ENCODE peak calls at places on chromosomes 5 and 9, in five cellular contexts. K is prostate gland, C is spleen, F is brain microvascular endothelial cell, E is right atrium auricular region. M is an unnamed sample.

GRCh38 chr5:138338411-138339085 is 482 bp downstream of the FAM53C start:
- DNase-seq in K (no peak), C (no peak), F (no peak), E (no peak), M (no peak)

GRCh38 chr9:99172129-99173091 is 49.3 kb downstream of the ALG2 start:
- DNase-seq in K (no peak), C (no peak), F (no peak), E (no peak), M (peak; percentile 56)

GRCh38 chr9:33510264-33511183 is 13.5 kb upstream of the ANKRD18B start:
- DNase-seq in K (peak; percentile 57), C (peak; percentile 84), F (peak; percentile 55), E (peak; percentile 67), M (peak; percentile 68)

GRCh38 chr9:99030082-99030481 is 74.8 kb upstream of the TGFBR1 start:
- DNase-seq in K (no peak), C (no peak), F (peak; percentile 95), E (peak; percentile 13), M (no peak)

GRCh38 chr9:20508242-20508641 is 114.1 kb downstream of the MLLT3 start:
- DNase-seq in K (no peak), C (no peak), F (no peak), E (no peak), M (no peak)

GRCh38 chr5:149322518-149322917 is 22.8 kb upstream of the GRPEL2 start:
- DNase-seq in K (no peak), C (no peak), F (no peak), E (no peak), M (peak; percentile 79)

GRCh38 chr9:28970241-28970654 is 1397.0 kb upstream of the C9orf72 start:
- DNase-seq in K (no peak), C (no peak), F (no peak), E (no peak), M (no peak)

GRCh38 chr5:6525910-6526309 is 77.3 kb downstream of the UBE2QL1 start:
- DNase-seq in K (peak; percentile 32), C (no peak), F (no peak), E (no peak), M (no peak)

GRCh38 chr9:133603165-133603927 is 5.8 kb downstream of the FAM163B start:
- DNase-seq in K (no peak), C (no peak), F (no peak), E (no peak), M (no peak)

GRCh38 chr5:102753889-102754498 is 1.1 kb upstream of the PAM start:
- DNase-seq in K (no peak), C (peak; percentile 74), F (no peak), E (no peak), M (no peak)

GRCh38 chr5:5135957-5136676 is 4.0 kb upstream of the ADAMTS16 start:
- DNase-seq in K (no peak), C (no peak), F (no peak), E (no peak), M (no peak)

GRCh38 chr9:133506653-133507038 is 18.1 kb downstream of the MYMK start:
- DNase-seq in K (no peak), C (no peak), F (peak; percentile 19), E (peak; percentile 92), M (no peak)

GRCh38 chr5:54469655-54470054 is 14.2 kb downstream of the HSPB3 start:
- DNase-seq in K (no peak), C (no peak), F (no peak), E (no peak), M (no peak)

GRCh38 chr9:93060746-93061259 is 2.3 kb downstream of the SUSD3 start:
- DNase-seq in K (no peak), C (no peak), F (no peak), E (no peak), M (no peak)

GRCh38 chr9:136658849-136659535 is 3.7 kb upstream of the EGFL7 start:
- DNase-seq in K (no peak), C (peak; percentile 79), F (no peak), E (no peak), M (no peak)

GRCh38 chr9:99416007-99416406 is 193.9 kb downstream of the SEC61B start:
- DNase-seq in K (no peak), C (no peak), F (no peak), E (no peak), M (no peak)

GRCh38 chr5:176647870-176648466 is 684 bp downstream of the TSPAN17 start:
- DNase-seq in K (peak; percentile 61), C (peak; percentile 84), F (no peak), E (no peak), M (no peak)

GRCh38 chr9:36325081-36325828 is 67.0 kb upstream of the GNE start:
- DNase-seq in K (no peak), C (no peak), F (no peak), E (peak; percentile 63), M (no peak)

GRCh38 chr5:147532157-147532556 is 22.3 kb upstream of the DPYSL3 start:
- DNase-seq in K (peak; percentile 42), C (no peak), F (no peak), E (no peak), M (no peak)

GRCh38 chr5:172929371-172929838 is 29.8 kb upstream of the RPL26L1 start:
- DNase-seq in K (no peak), C (no peak), F (no peak), E (no peak), M (no peak)

GRCh38 chr5:93610581-93611167 is 27.7 kb downstream of the NR2F1 start:
- DNase-seq in K (no peak), C (no peak), F (no peak), E (no peak), M (no peak)

GRCh38 chr5:147446528-147446927 is 63.3 kb downstream of the DPYSL3 start:
- DNase-seq in K (no peak), C (no peak), F (no peak), E (no peak), M (no peak)

GRCh38 chr5:68711311-68712200 is 382.3 kb upstream of the SLC30A5 start:
- DNase-seq in K (no peak), C (no peak), F (no peak), E (no peak), M (no peak)
- H3K4me3 ChIP-seq in K (no peak overlapping the region), C (peak overlapping the region; percentile 13), F (no peak overlapping the region), E (no peak overlapping the region), M (no peak overlapping the region)

GRCh38 chr5:38210701-38211353 is 47.5 kb upstream of the EGFLAM start:
- DNase-seq in K (no peak), C (no peak), F (no peak), E (no peak), M (no peak)

GRCh38 chr5:38212307-38212706 is 46.1 kb upstream of the EGFLAM start:
- DNase-seq in K (no peak), C (no peak), F (no peak), E (no peak), M (no peak)

GRCh38 chr5:38211354-38211710 is 47.0 kb upstream of the EGFLAM start:
- DNase-seq in K (no peak), C (no peak), F (no peak), E (no peak), M (no peak)

GRCh38 chr5:38208782-38209378 is 49.5 kb upstream of the EGFLAM start:
- DNase-seq in K (peak; percentile 12), C (no peak), F (peak; percentile 52), E (no peak), M (peak; percentile 44)

DNA sequence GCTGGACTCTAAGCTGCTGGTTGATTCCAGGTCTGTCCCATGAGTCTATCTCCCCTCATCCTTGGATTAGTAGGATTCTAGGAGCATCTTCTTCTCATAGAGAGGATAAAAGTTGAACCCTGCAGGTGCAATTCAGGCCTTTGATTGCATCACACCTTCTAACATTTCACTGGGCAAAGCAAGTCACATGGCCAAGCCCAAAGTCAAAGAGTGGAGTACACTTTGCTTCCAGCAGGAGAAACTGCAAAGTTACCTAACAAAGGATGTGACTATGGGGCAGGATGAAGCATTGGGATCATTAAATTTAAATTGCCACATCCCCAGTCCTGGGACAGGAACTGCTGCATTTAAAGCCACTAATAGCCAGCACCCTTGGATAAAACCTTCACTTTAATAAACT is 51.0 kb upstream of the EGFLAM start:
- DNase-seq in K (no peak), C (no peak), F (no peak), E (no peak), M (peak; percentile 18)
- TF ChIP-seq CTCF in K (no peak), C (no peak), F (peak; percentile 28), E (no peak), M (no peak)

DNA sequence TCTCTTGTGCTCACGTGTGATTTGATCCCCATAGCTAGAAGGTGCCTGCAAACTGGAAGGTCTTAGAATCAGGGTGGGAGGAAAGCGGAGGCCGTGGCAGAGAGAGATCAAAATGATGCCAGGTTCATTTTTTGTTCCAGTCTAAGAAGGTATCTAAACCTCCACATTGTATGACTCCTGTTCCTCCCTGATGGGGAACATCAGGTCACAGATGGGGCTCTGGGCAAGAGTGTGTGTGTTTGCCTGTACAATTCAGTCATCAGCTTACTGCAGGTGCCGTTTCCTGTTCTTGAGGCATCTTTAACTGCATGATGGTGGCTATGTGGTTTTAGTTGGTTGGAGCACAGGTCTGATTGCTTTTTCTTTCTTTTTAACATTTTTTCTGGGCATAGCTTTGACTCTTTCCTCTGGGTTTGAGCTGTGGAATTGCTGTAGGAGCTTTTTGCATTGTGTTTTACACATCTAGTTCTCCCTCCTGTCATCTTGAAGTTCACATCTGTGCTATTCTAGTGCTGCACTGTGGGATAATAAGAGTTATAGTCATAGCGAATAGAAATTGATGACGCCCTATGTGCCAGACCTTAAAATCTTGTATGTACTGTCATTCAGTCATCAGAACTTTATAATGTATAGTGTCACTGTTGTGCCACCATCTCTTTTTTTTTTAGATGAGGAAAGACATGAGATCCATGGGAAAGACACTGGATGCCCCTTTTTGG is 30.8 kb downstream of the ARHGAP26 start:
- DNase-seq in K (no peak), C (no peak), F (no peak), E (no peak), M (no peak)
- H3K4me3 ChIP-seq in K (no peak overlapping the region), C (peak overlapping the region; percentile 57), F (no peak overlapping the region), E (no peak overlapping the region), M (no peak overlapping the region)

GRCh38 chr5:145912019-145912418 is 24.4 kb upstream of the SH3RF2 start:
- DNase-seq in K (no peak), C (no peak), F (no peak), E (no peak), M (no peak)

GRCh38 chr5:145904743-145905142 is 31.6 kb upstream of the SH3RF2 start:
- DNase-seq in K (no peak), C (no peak), F (no peak), E (no peak), M (no peak)

GRCh38 chr5:145906401-145906800 is 30.0 kb upstream of the SH3RF2 start:
- DNase-seq in K (no peak), C (no peak), F (no peak), E (no peak), M (no peak)

GRCh38 chr5:145911164-145911563 is 25.2 kb upstream of the SH3RF2 start:
- DNase-seq in K (no peak), C (no peak), F (no peak), E (no peak), M (no peak)

DNA sequence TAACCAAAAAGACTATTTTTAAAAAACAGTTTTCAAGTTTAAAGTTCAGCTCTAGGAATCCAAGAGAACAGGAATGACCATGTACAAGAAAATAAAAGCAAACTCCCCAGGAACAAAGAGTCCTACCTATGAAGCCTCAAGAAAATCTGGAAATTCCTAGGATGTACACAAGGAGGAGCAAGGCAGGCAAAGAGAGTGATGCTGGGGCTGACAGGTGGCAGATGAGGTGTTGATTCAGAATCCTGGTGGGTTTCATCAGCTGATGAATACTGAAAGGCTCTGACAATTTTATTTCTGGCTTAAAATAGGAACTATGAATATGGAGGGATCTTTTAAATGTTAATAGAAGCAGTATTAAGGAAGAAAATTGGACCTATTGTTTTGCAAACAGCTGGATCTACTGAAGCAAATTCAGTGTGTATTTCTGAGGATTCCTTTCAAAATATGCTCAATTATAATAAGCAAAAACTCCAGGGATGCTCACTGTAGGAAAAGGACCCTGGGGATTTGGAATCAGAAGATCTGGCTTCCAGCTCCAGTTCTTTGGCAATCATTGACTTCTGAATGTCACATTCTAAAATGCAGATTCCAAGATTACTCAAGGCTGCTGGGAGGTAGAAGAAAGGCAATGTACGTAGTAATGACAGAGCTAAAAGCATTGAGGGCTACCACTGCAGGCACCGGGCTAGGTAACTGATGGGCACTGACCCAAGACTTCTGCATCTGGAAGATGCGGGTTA is 28.0 kb upstream of the SH3RF2 start:
- DNase-seq in K (no peak), C (no peak), F (no peak), E (no peak), M (peak; percentile 52)
- TF ChIP-seq CTCF in K (no peak), C (no peak), F (peak; percentile 47), E (no peak), M (peak; percentile 43)